ENCODE peak calls at places on chromosomes 13 and 19, in six cellular contexts. G is kidney glomerular epithelial cell; H is hepatocyte; Z is H9; I is activated CD4-positive, alpha-beta T cell treated with anti-CD3 and anti-CD28 coated beads, Interleukin-2, amount 50 U/mL, for 48 hours; W is esophagus muscularis mucosa. Y is an unnamed sample.

GRCh38 chr19:9622531-9622930 is 1.5 kb upstream of the ZNF561 start:
- DNase-seq in W (no peak), Z (no peak), H (no peak), I (no peak), G (no peak), Y (no peak)

GRCh38 chr13:110957181-110957884 is 42.5 kb upstream of the ANKRD10 start:
- DNase-seq in G (no peak), I (no peak), H (no peak), Z (no peak), W (no peak), Y (no peak)

GRCh38 chr19:36115453-36116343 is at the start of gene TBCB:
- DNase-seq in I (peak; percentile 93), Z (no peak), H (no peak), W (peak; percentile 96), G (peak; percentile 69), Y (peak; percentile 18)

GRCh38 chr19:40412866-40413265 is 312 bp downstream of the PRX start:
- DNase-seq in Z (no peak), H (no peak), I (no peak), G (no peak), W (no peak), Y (no peak)

GRCh38 chr13:93965587-93965986 is 513.9 kb downstream of the DCT start:
- DNase-seq in H (no peak), W (no peak), I (no peak), Z (no peak), G (no peak), Y (no peak)

GRCh38 chr13:71621152-71622124 is 245.6 kb downstream of the DACH1 start:
- DNase-seq in Z (no peak), G (no peak), H (no peak), W (no peak), I (no peak), Y (no peak)

GRCh38 chr13:37201081-37201480 is 95.6 kb upstream of the CSNK1A1L start:
- DNase-seq in H (no peak), W (no peak), I (no peak), G (no peak), Z (no peak), Y (no peak)

GRCh38 chr19:17125052-17125727 is 49.6 kb downstream of the MYO9B start:
- DNase-seq in I (peak; percentile 11), Z (no peak), W (no peak), H (no peak), G (no peak), Y (peak; percentile 18)

GRCh38 chr19:30136591-30136990 is 194.6 kb downstream of the URI1 start:
- DNase-seq in I (no peak), W (no peak), H (no peak), Z (no peak), G (peak; percentile 11), Y (no peak)

GRCh38 chr13:23934481-23934880 is 37.2 kb upstream of the C1QTNF9B start:
- DNase-seq in Z (no peak), H (no peak), W (no peak), G (no peak), I (no peak), Y (peak; percentile 46)

GRCh38 chr19:49327878-49328544 is 3.0 kb upstream of the SLC6A16 start:
- DNase-seq in H (no peak), Z (peak; percentile 51), W (peak; percentile 34), I (peak; percentile 63), G (no peak), Y (peak; percentile 20)

GRCh38 chr19:46383846-46384245 is 29.5 kb downstream of the CCDC8 start:
- DNase-seq in G (no peak), Z (peak; percentile 20), I (no peak), W (no peak), H (no peak), Y (no peak)

GRCh38 chr19:17944301-17944700 is 11.5 kb downstream of the CCDC124 start:
- DNase-seq in G (peak; percentile 38), I (no peak), H (no peak), W (no peak), Z (no peak), Y (peak; percentile 41)

GRCh38 chr19:46609511-46610412 is 8.6 kb downstream of the CALM3 start:
- DNase-seq in I (no peak), G (no peak), H (no peak), Z (no peak), W (no peak), Y (no peak)

GRCh38 chr13:27079421-27079958 is 92.1 kb downstream of the USP12 start:
- DNase-seq in H (no peak), I (no peak), W (no peak), G (peak; percentile 27), Z (peak; percentile 60), Y (peak; percentile 42)

GRCh38 chr19:44055870-44056269 is 4.0 kb downstream of the ZNF223 start:
- DNase-seq in Z (peak; percentile 28), I (no peak), G (no peak), W (no peak), H (no peak), Y (no peak)

GRCh38 chr19:53332484-53332883 is 1.1 kb upstream of the ZNF845 start:
- DNase-seq in H (no peak), G (no peak), W (no peak), I (no peak), Z (no peak), Y (no peak)

GRCh38 chr13:103354189-103354588 is 288.0 kb upstream of the SLC10A2 start:
- DNase-seq in Z (no peak), G (no peak), H (no peak), W (no peak), I (no peak), Y (no peak)

GRCh38 chr19:1094655-1094977 is 559 bp downstream of the POLR2E start:
- DNase-seq in W (no peak), I (no peak), H (no peak), G (no peak), Z (no peak), Y (no peak)

GRCh38 chr19:2061093-2061935 is 10.3 kb upstream of the MKNK2 start:
- DNase-seq in G (peak; percentile 97), W (peak; percentile 100), I (peak; percentile 99), Z (peak; percentile 98), H (peak; percentile 100), Y (peak; percentile 98)

GRCh38 chr13:37187110-37187509 is 81.6 kb upstream of the CSNK1A1L start:
- DNase-seq in H (no peak), W (no peak), G (no peak), Z (no peak), I (no peak), Y (peak; percentile 38)

GRCh38 chr19:53463263-53463662 is 4.3 kb upstream of the ZNF813 start:
- DNase-seq in H (no peak), W (no peak), I (no peak), Z (peak; percentile 95), G (no peak), Y (no peak)

GRCh38 chr13:68588623-68589022 is 1358.5 kb upstream of the PCDH9 start:
- DNase-seq in I (no peak), W (no peak), G (no peak), H (no peak), Z (no peak), Y (no peak)

GRCh38 chr19:21878646-21879045 is 42.7 kb upstream of the ZNF43 start:
- DNase-seq in Z (no peak), H (no peak), G (no peak), W (no peak), I (no peak), Y (no peak)

GRCh38 chr19:35908010-35908441 is at the start of gene TYROBP:
- DNase-seq in G (no peak), H (no peak), W (no peak), Z (no peak), I (no peak), Y (no peak)

Y was measured in brain microvascular endothelial cell.